ENCODE peak calls at places on chromosomes 4 and X, in five cellular contexts. B is testis, F is Peyer's patch, O is lower leg skin, Q is A549. C is an unnamed sample.

GRCh38 chr4:182338731-182339130 is 95.5 kb downstream of the TENM3 start:
- DNase-seq in B (no peak), O (no peak), F (no peak), Q (no peak), C (no peak)

GRCh38 chr4:84917087-84917821 is 49.2 kb downstream of the WDFY3 start:
- DNase-seq in Q (no peak), F (no peak), B (no peak), O (no peak), C (no peak)

GRCh38 chrX:145549476-145549875 is 268.2 kb upstream of the SLITRK2 start:
- DNase-seq in F (no peak), B (no peak), Q (no peak), O (no peak), C (no peak)

GRCh38 chrX:21374994-21375794 is 976 bp downstream of the CNKSR2 start:
- DNase-seq in Q (peak), O (no peak), B (peak), F (no peak), C (peak)

GRCh38 chr4:151484396-151485102 is 75.6 kb downstream of the FHIP1A start:
- DNase-seq in B (no peak), F (no peak), Q (peak), O (no peak), C (no peak)

GRCh38 chr4:42282081-42282901 is 115.0 kb upstream of the SHISA3 start:
- DNase-seq in Q (peak), F (peak), B (peak), O (peak), C (peak)

GRCh38 chrX:13250831-13251612 is 68.8 kb downstream of the ATXN3L start:
- DNase-seq in O (peak), Q (no peak), B (peak), F (peak), C (no peak)

GRCh38 chr4:26779674-26780073 is 81.0 kb upstream of the STIM2 start:
- DNase-seq in F (no peak), O (peak), Q (no peak), B (no peak), C (no peak)

GRCh38 chr4:111652206-111652605 is 493.0 kb upstream of the FAM241A start:
- DNase-seq in O (no peak), B (no peak), Q (no peak), F (no peak), C (no peak)

GRCh38 chr4:2829321-2829932 is 14.2 kb upstream of the ADD1 start:
- DNase-seq in F (peak), Q (no peak), O (no peak), B (no peak), C (no peak)

GRCh38 chrX:138929905-138930304 is 218.4 kb upstream of the FGF13 start:
- DNase-seq in O (no peak), B (no peak), F (no peak), Q (no peak), C (no peak)

GRCh38 chr4:139900964-139901376 is 235.4 kb downstream of the MGST2 start:
- DNase-seq in F (no peak), O (no peak), Q (no peak), B (no peak), C (no peak)

GRCh38 chr4:150209140-150209829 is 131.0 kb downstream of the DCLK2 start:
- DNase-seq in B (peak), F (peak), O (no peak), Q (peak), C (no peak)

GRCh38 chrX:69615779-69616519 is at the start of gene EDA:
- DNase-seq in Q (peak), B (peak), O (peak), F (peak), C (peak)

GRCh38 chrX:53714580-53715335 is 28.2 kb upstream of the HUWE1 start:
- DNase-seq in Q (no peak), F (peak), B (no peak), O (peak), C (peak)

GRCh38 chrX:53718073-53718472 is 31.6 kb upstream of the HUWE1 start:
- DNase-seq in O (no peak), B (no peak), Q (no peak), F (no peak), C (no peak)

GRCh38 chrX:53715336-53715924 is 28.9 kb upstream of the HUWE1 start:
- DNase-seq in B (no peak), Q (no peak), F (no peak), O (no peak), C (no peak)

GRCh38 chrX:53717205-53717604 is 30.7 kb upstream of the HUWE1 start:
- DNase-seq in B (peak), Q (no peak), O (no peak), F (no peak), C (no peak)

GRCh38 chrX:53716328-53717088 is 30.0 kb upstream of the HUWE1 start:
- DNase-seq in Q (no peak), O (no peak), B (no peak), F (peak), C (no peak)
- TF ChIP-seq POLR2A in Q (no peak), O (no peak), B (no peak), F (no peak), C (no peak)

DNA sequence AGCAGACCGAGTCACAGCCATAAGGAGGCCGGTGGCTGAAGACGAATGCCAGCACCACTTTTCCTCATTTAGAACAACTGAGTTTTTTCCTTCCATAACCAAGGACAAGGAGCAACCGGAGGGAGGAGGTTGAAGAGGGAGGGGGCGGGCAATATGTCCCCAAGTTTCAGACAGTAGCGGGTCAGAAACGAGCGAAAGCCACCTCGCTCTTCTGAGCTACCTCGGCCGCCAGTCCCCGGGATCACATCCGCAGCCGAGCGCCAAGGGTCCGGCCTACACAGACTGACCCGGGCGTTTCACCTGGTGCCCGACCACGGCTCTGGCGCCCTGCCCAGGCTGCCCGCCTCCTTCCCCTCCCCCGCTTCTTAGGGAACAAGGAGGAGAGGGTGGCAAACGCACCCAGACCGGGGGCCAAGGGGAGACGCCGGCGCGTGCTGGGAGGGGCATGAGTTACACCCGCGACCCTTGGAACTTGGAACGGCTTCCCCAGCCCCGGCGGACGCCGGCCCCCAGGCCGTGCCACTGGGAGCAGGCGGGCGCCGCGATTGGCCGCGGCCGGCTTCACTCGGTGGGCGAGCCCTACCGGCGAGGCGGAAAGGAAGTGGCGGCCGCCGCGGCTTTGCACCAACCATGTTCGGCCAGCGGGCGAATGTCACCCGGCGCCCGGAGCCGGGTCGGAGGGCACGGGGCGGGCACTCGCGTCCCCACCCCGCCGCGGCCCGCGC is 1.6 kb downstream of the IRF2 start:
- DNase-seq in O (peak), Q (peak), F (peak), B (peak), C (peak)
- TF ChIP-seq POLR2A in O (no peak), Q (peak), F (peak), B (no peak), C (no peak)

GRCh38 chr4:25588211-25588610 is 67.4 kb upstream of the SLC34A2 start:
- DNase-seq in B (no peak), Q (no peak), F (no peak), O (no peak), C (no peak)
- TF ChIP-seq POLR2A in B (no peak), Q (no peak), F (no peak), O (no peak), C (no peak)

GRCh38 chrX:85379174-85379907 is at the start of gene POF1B:
- DNase-seq in B (no peak), O (peak), Q (peak), F (peak), C (peak)
- TF ChIP-seq POLR2A in B (no peak), O (no peak), Q (peak), F (peak), C (no peak)

DNA sequence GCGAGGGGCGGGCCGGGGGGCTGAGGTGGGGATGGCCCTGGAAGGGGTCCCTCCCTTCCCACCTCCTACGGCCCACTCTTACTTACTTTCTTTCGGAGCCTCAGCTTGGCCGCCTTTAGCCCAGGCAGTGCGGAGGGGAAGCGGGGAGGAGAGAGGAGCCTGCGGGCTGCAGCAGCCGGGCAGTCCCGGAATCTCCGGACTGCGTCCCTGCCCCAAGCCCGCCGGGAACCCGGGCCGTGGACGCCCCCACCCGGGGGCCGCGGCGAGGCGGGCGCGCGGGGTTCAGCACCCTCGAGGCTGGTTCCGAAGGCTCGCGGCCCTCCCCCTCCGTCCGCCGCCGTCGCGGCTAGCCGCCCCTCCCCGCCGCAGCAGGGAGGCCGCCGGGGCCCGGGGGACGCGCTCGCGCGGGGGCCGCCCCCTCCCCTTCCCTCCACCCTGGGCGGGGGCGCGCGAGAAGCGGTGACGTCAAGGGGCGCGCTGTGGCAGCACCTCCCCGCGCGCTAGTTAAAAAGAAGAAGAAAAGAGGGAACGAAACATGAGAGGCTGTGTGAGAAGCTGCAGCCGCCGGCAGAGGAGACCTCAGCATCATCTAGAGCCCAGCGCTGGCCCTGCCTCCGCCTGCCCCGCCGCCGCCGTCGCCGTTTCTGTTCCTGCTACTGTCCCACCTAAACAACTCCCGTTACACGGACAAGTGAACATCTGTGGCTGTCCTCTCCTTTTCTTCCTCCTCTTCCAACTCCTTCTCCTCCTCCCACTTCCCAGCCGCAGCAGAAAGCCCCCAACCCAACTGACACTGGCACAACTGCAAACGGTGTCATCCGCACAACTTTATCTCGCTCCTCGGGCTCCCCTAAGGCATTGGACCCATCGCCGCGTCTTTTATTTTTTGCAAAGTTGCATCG is at the start of gene HHIP:
- DNase-seq in B (peak), O (no peak), Q (peak), F (peak), C (peak)
- TF ChIP-seq POLR2A in B (peak), O (no peak), Q (no peak), F (no peak), C (no peak)

GRCh38 chr4:23947826-23948225 is 58.0 kb upstream of the PPARGC1A start:
- DNase-seq in F (no peak), B (no peak), Q (no peak), O (no peak), C (no peak)

GRCh38 chr4:23946307-23946706 is 56.5 kb upstream of the PPARGC1A start:
- DNase-seq in Q (no peak), B (no peak), F (no peak), O (no peak), C (no peak)

GRCh38 chr4:23942491-23942890 is 52.6 kb upstream of the PPARGC1A start:
- DNase-seq in F (no peak), B (no peak), Q (no peak), O (no peak), C (no peak)

GRCh38 chr4:23943478-23943877 is 53.6 kb upstream of the PPARGC1A start:
- DNase-seq in O (no peak), F (no peak), B (no peak), Q (no peak), C (no peak)

GRCh38 chr4:23945521-23946017 is 55.7 kb upstream of the PPARGC1A start:
- DNase-seq in B (peak), O (peak), F (peak), Q (no peak), C (no peak)
- TF ChIP-seq POLR2A in B (no peak), O (no peak), F (no peak), Q (no peak), C (no peak)

DNA sequence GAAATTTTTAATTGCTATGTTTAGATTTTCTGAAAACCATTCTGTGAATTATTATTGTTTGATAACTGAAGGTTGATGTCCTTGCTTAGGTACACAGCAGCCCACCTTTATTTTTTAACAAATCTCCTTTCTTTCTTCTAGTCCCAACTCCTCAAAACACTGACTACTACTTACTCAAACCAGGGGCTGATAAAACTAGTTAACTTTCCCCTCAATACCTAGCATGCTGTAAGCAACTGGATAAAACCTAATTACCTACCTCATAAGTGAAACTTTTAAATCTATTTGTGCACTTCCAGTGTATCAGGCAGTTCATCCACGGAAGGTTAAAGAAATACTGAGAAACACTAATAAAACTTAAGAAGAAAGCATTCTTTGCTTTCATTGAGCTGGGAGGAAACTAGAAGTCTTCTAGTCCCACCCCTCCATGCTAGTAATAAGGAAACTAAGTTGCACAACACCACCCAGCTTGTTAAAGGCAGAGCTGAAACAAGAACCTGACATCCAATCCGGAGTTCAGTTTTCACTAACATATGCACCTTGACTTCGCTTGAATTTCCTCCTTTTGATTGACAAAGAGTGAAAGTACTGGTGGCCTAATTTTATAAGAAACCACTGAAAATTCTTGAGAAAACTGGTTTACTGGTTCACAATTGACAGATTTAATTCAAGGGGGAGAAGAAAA is 180.2 kb upstream of the TET2 start:
- DNase-seq in F (no peak), O (peak), Q (no peak), B (no peak), C (no peak)
- TF ChIP-seq POLR2A in F (no peak), O (no peak), Q (no peak), B (no peak), C (no peak)

GRCh38 chrX:65528705-65529340 is 5.8 kb downstream of the LAS1L start:
- DNase-seq in O (peak), F (peak), B (peak), Q (peak), C (no peak)

GRCh38 chrX:65532016-65532415 is 2.6 kb downstream of the LAS1L start:
- DNase-seq in Q (no peak), B (no peak), O (no peak), F (no peak), C (no peak)

GRCh38 chrX:65537229-65537628 is 2.6 kb upstream of the LAS1L start:
- DNase-seq in B (no peak), Q (no peak), F (no peak), O (no peak), C (no peak)

GRCh38 chrX:65536291-65536690 is 1.7 kb upstream of the LAS1L start:
- DNase-seq in F (no peak), Q (no peak), O (no peak), B (no peak), C (no peak)

DNA sequence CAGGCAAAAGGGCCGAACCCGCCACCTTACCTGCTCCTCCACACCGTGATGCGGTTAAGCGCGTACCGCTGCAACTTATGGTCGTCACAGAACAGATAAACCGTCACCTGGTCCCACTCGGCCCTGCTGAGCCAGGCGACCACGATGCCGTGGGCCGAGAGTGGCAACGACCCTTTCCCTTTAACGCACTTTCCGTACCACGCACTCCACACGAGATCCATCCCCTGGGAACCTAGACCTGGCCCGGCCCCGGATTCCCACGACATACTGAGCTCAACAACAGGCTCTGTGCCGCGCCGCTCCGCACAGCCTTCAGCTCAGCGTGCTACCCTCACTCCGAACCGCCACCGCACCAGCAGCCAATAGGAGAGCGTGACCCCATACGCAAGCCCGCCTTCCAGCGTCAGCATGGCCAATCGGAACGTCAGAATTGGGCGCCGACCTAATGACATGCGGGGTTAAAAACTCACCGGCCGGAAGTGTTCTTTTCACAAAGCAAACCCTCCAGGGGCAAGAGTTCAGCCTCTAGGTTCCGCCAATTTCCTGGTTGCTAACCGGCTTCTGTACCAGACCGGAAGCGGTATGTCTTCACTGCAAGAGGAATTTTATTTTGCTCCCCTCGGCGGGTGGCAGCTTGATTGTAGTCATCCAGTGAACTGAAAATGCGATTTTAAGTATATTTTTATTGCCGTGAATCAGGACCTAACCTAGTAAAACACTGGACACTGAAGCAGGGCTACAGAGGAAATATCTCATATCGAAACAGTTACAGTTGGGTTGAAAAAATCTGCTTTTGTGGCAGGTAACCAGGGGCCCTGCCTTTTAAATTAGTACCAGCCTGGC is at the start of gene LAS1L:
- DNase-seq in B (peak), O (peak), Q (peak), F (peak), C (peak)
- TF ChIP-seq POLR2A in B (no peak), O (no peak), Q (peak), F (no peak), C (peak)